ENCODE peak calls at places on chromosomes 3 and 15, in seven cellular contexts. V is activated CD8-positive, alpha-beta T cell treated with anti-CD3 and anti-CD28 coated beads, Interleukin-2, amount 10 ng/mL, durations not matched to agents 7 days and 5 days; D is activated T-cell treated with anti-CD3 and anti-CD28 coated beads for 24 hours; Y is hypothalamus; Z is EH; R is LoVo; M is neural crest cell. A is an unnamed sample.

GRCh38 chr3:107846282-107846852 is 244.5 kb downstream of the CD47 start:
- DNase-seq in V (peak; percentile 43), D (no peak), Y (peak; percentile 43), Z (peak; percentile 66), R (peak; percentile 22), M (peak; percentile 77), A (peak; percentile 84)

GRCh38 chr3:148861277-148861869 is 3.7 kb upstream of the CPA3 start:
- DNase-seq in V (no peak), D (no peak), Y (no peak), Z (peak; percentile 70), R (peak; percentile 64), M (no peak), A (peak; percentile 65)

GRCh38 chr3:13009132-13009945 is 63.9 kb downstream of the IQSEC1 start:
- DNase-seq in V (peak; percentile 73), D (no peak), Y (peak; percentile 31), Z (no peak), R (no peak), M (no peak), A (no peak)

GRCh38 chr3:153768559-153769469 is 352.4 kb upstream of the ARHGEF26 start:
- DNase-seq in V (peak; percentile 56), D (peak; percentile 36), Y (no peak), Z (peak; percentile 58), R (peak; percentile 62), M (peak; percentile 21), A (peak; percentile 78)

GRCh38 chr15:49809894-49810594 is 189.2 kb downstream of the DTWD1 start:
- DNase-seq in V (no peak), D (no peak), Y (no peak), Z (no peak), R (no peak), M (no peak), A (peak; percentile 23)

GRCh38 chr3:49173116-49173791 is 1.9 kb downstream of the KLHDC8B start:
- DNase-seq in V (no peak), D (no peak), Y (no peak), Z (peak; percentile 66), R (no peak), M (peak; percentile 61), A (no peak)

GRCh38 chr3:139388961-139389551 is 391 bp downstream of the COPB2 start:
- DNase-seq in V (peak; percentile 49), D (no peak), Y (no peak), Z (no peak), R (no peak), M (no peak), A (no peak)

GRCh38 chr3:45134758-45135521 is 11.2 kb downstream of the CDCP1 start:
- DNase-seq in V (no peak), D (no peak), Y (no peak), Z (peak; percentile 49), R (no peak), M (no peak), A (no peak)

GRCh38 chr3:47515864-47516319 is 2.4 kb upstream of the ELP6 start:
- DNase-seq in V (no peak), D (no peak), Y (no peak), Z (peak; percentile 13), R (no peak), M (no peak), A (no peak)

GRCh38 chr15:71015342-71015741 is 99.9 kb upstream of the THSD4 start:
- DNase-seq in V (no peak), D (no peak), Y (no peak), Z (no peak), R (no peak), M (no peak), A (no peak)

GRCh38 chr15:70426065-70426821 is 328.5 kb upstream of the TLE3 start:
- DNase-seq in V (no peak), D (no peak), Y (no peak), Z (peak; percentile 6), R (no peak), M (no peak), A (peak; percentile 33)

GRCh38 chr3:194518652-194519051 is 31.9 kb upstream of the ATP13A3 start:
- DNase-seq in V (no peak), D (no peak), Y (no peak), Z (peak; percentile 86), R (no peak), M (no peak), A (peak; percentile 66)

GRCh38 chr15:67091073-67091965 is 25.9 kb downstream of the SMAD3 start:
- DNase-seq in V (peak; percentile 88), D (peak; percentile 60), Y (no peak), Z (peak; percentile 92), R (no peak), M (no peak), A (peak; percentile 88)

GRCh38 chr3:130759692-130760338 is 13.2 kb upstream of the PIK3R4 start:
- DNase-seq in V (peak; percentile 75), D (peak; percentile 45), Y (peak; percentile 31), Z (peak; percentile 59), R (peak; percentile 73), M (peak; percentile 40), A (peak; percentile 79)

GRCh38 chr3:133979553-133979952 is 50.2 kb downstream of the SLCO2A1 start:
- DNase-seq in V (no peak), D (no peak), Y (no peak), Z (no peak), R (no peak), M (no peak), A (no peak)

GRCh38 chr15:77826006-77826695 is 193.4 kb upstream of the LINGO1 start:
- DNase-seq in V (no peak), D (no peak), Y (no peak), Z (no peak), R (no peak), M (no peak), A (no peak)

GRCh38 chr3:21447471-21448205 is 303.4 kb downstream of the ZNF385D start:
- DNase-seq in V (no peak), D (no peak), Y (no peak), Z (peak; percentile 86), R (no peak), M (no peak), A (peak; percentile 5)

GRCh38 chr3:65550137-65550536 is 488.6 kb downstream of the MAGI1 start:
- DNase-seq in V (no peak), D (no peak), Y (no peak), Z (no peak), R (no peak), M (no peak), A (no peak)

GRCh38 chr15:96054029-96054428 is 276.5 kb upstream of the NR2F2 start:
- DNase-seq in V (no peak), D (no peak), Y (no peak), Z (no peak), R (no peak), M (no peak), A (no peak)

GRCh38 chr3:58036287-58037032 is 28.2 kb downstream of the FLNB start:
- DNase-seq in V (no peak), D (no peak), Y (no peak), Z (no peak), R (no peak), M (no peak), A (no peak)

GRCh38 chr3:171460226-171461086 is at the start of gene TNIK:
- DNase-seq in V (peak; percentile 96), D (peak; percentile 91), Y (peak; percentile 97), Z (peak; percentile 91), R (peak; percentile 87), M (peak; percentile 79), A (peak; percentile 64)

GRCh38 chr3:194986208-194987043 is 284.5 kb downstream of the XXYLT1 start:
- DNase-seq in V (no peak), D (no peak), Y (no peak), Z (no peak), R (no peak), M (no peak), A (peak; percentile 99)